ENCODE peak calls at places on chromosomes 5 and 9, in four cellular contexts. J is A549; L is HEK293T; S is stimulated activated CD8-positive, alpha-beta memory T cell treated with anti-CD3 and anti-CD28 coated beads, Interleukin-15, amount 100 ng/mL, for 1 hour. R is an unnamed sample.

GRCh38 chr5:132225165-132226032 is 2.3 kb downstream of the P4HA2 start:
- DNase-seq in J (no peak), S (no peak), L (no peak), R (no peak)

GRCh38 chr5:27474054-27474323 is 435.6 kb upstream of the CDH9 start:
- DNase-seq in L (no peak), S (no peak), J (no peak), R (no peak)

GRCh38 chr5:14414615-14415515 is 166.7 kb upstream of the OTULINL start:
- DNase-seq in J (no peak), L (no peak), S (no peak), R (no peak)

GRCh38 chr5:142834504-142834903 is 64.3 kb downstream of the ARHGAP26 start:
- DNase-seq in L (no peak), J (no peak), S (no peak), R (no peak)

GRCh38 chr9:78986446-78986845 is 585.3 kb upstream of the TLE4 start:
- DNase-seq in L (no peak), S (no peak), J (no peak), R (no peak)

GRCh38 chr5:56110646-56111403 is 116.1 kb upstream of the IL6ST start:
- DNase-seq in L (no peak), S (no peak), J (no peak), R (no peak)

GRCh38 chr5:23727271-23727670 is 219.9 kb downstream of the PRDM9 start:
- DNase-seq in L (no peak), J (no peak), S (no peak), R (no peak)

GRCh38 chr5:119411291-119411934 is 40.9 kb upstream of the HSD17B4 start:
- DNase-seq in S (no peak), J (no peak), L (no peak), R (no peak)

GRCh38 chr5:59732301-59732700 is 161.2 kb downstream of the PDE4D start:
- DNase-seq in J (no peak), S (no peak), L (no peak), R (no peak)

GRCh38 chr5:1405121-1405520 is 40.1 kb downstream of the SLC6A3 start:
- DNase-seq in J (no peak), S (no peak), L (no peak), R (no peak)

R was measured in NCI-H460.